ENCODE peak calls at places on chromosomes 13 and 19, in ten cellular contexts. N is GOT3; U is caudate nucleus; G is T-helper 1 cell; M is anterior cingulate cortex; X is germinal center; F is activated T-cell treated with anti-CD3 and anti-CD28 coated beads for 1 hour; I is sciatic nerve; P is naive thymus-derived CD4-positive, alpha-beta T cell; H is ELR. B is an unnamed sample.

GRCh38 chr19:452829-453228 is 8.0 kb downstream of the SHC2 start:
- DNase-seq in M (no peak), N (no peak), F (no peak), X (no peak), P (no peak), G (no peak), H (no peak), U (no peak), I (no peak), B (no peak)

GRCh38 chr13:99395436-99395835 is 88.2 kb upstream of the GPR183 start:
- DNase-seq in P (no peak), G (no peak), X (no peak), I (no peak), F (no peak), M (no peak), H (no peak), N (no peak), U (no peak), B (no peak)

GRCh38 chr13:106710267-106710666 is 142.3 kb upstream of the ARGLU1 start:
- DNase-seq in N (no peak), X (no peak), I (no peak), U (no peak), F (no peak), H (no peak), M (no peak), G (no peak), P (no peak), B (no peak)

GRCh38 chr13:66159526-66159925 is 1070.6 kb downstream of the PCDH9 start:
- DNase-seq in N (no peak), H (no peak), U (no peak), F (no peak), I (no peak), G (no peak), M (no peak), P (no peak), X (no peak), B (no peak)

GRCh38 chr13:73984949-73985691 is 149.1 kb downstream of the KLF12 start:
- DNase-seq in I (no peak), U (no peak), G (peak), P (peak), H (no peak), F (peak), N (no peak), M (no peak), X (no peak), B (peak)

GRCh38 chr19:6730941-6731670 is 6.3 kb downstream of the GPR108 start:
- DNase-seq in P (no peak), U (no peak), H (no peak), N (no peak), F (no peak), M (no peak), G (no peak), X (no peak), I (no peak), B (no peak)

GRCh38 chr19:39778763-39779162 is at the start of gene LEUTX:
- DNase-seq in X (no peak), G (no peak), F (no peak), U (no peak), H (no peak), M (no peak), N (no peak), P (no peak), I (no peak), B (no peak)

GRCh38 chr19:32658527-32658926 is 16.5 kb downstream of the ANKRD27 start:
- DNase-seq in H (no peak), N (no peak), G (no peak), P (no peak), M (no peak), U (no peak), F (no peak), I (no peak), X (no peak), B (no peak)

GRCh38 chr13:49443327-49443688 is 556 bp downstream of the CAB39L start:
- DNase-seq in G (no peak), N (no peak), X (peak), F (no peak), P (no peak), H (peak), M (peak), I (no peak), U (no peak), B (peak)

GRCh38 chr19:17757125-17757524 is 5.8 kb downstream of the FCHO1 start:
- DNase-seq in N (no peak), I (no peak), F (no peak), H (peak), X (no peak), P (no peak), M (peak), G (no peak), U (peak), B (peak)

GRCh38 chr19:18418725-18419194 is 438 bp upstream of the SSBP4 start:
- DNase-seq in U (no peak), I (no peak), P (no peak), M (peak), G (no peak), X (no peak), F (no peak), H (no peak), N (no peak), B (no peak)

GRCh38 chr19:12133069-12133468 is 7.1 kb downstream of the ZNF20 start:
- DNase-seq in H (peak), I (no peak), F (no peak), X (no peak), G (no peak), M (no peak), P (no peak), U (no peak), N (no peak), B (no peak)

GRCh38 chr13:93309886-93310520 is 83.4 kb downstream of the GPC6 start:
- DNase-seq in F (no peak), I (no peak), P (no peak), U (no peak), G (no peak), M (no peak), N (no peak), H (peak), X (no peak), B (no peak)

GRCh38 chr19:54606230-54606629 is 12.8 kb downstream of the LILRA1 start:
- DNase-seq in U (no peak), H (no peak), I (no peak), N (no peak), P (no peak), F (no peak), G (no peak), M (no peak), X (peak), B (peak)

GRCh38 chr19:41808663-41809566 is 12.5 kb downstream of the CEACAM3 start:
- DNase-seq in P (no peak), M (no peak), U (no peak), H (no peak), F (no peak), X (no peak), N (no peak), I (peak), G (no peak), B (peak)

GRCh38 chr13:97567510-97568243 is 133.7 kb downstream of the RAP2A start:
- DNase-seq in F (no peak), N (no peak), M (no peak), H (peak), P (no peak), G (no peak), I (no peak), X (no peak), U (no peak), B (peak)

GRCh38 chr13:61002686-61003085 is 413.0 kb downstream of the PCDH20 start:
- DNase-seq in G (no peak), M (no peak), F (no peak), P (no peak), N (no peak), I (no peak), U (no peak), X (no peak), H (no peak), B (no peak)

GRCh38 chr19:3289971-3290569 is 65.6 kb downstream of the CELF5 start:
- DNase-seq in P (no peak), F (no peak), G (no peak), M (no peak), I (no peak), H (no peak), N (no peak), X (no peak), U (no peak), B (no peak)

GRCh38 chr19:34667349-34668076 is 9.4 kb downstream of the SCGB2B2 start:
- DNase-seq in F (no peak), G (no peak), I (no peak), X (no peak), M (no peak), H (peak), P (no peak), U (no peak), N (no peak), B (no peak)

GRCh38 chr19:16125738-16126495 is 14.2 kb downstream of the RAB8A start:
- DNase-seq in P (no peak), I (no peak), U (no peak), H (no peak), G (no peak), X (no peak), N (no peak), F (no peak), M (no peak), B (no peak)

B was measured in Ammon's horn.